ENCODE peak calls at places on chromosomes 11 and 22, in ten cellular contexts. C is HEK293T; I is H9; R is activated T-helper 1 cell treated with anti-CD3 and anti-CD28 coated beads, Interleukin-12 subunit alpha, Interleukin-12 subunit beta, Interleukin-2, Interleukin-4 antibody, amounts not matched to agents 30 ng/mL and 10 ng/mL and 1 ng/mL, durations not matched to agents 14 hours and 24 hours and 36 hours; S is HFF-Myc; Q is upper lobe of right lung; K is T-helper 9 cell; G is uterus; W is naive thymus-derived CD8-positive, alpha-beta T cell; L is activated T-cell treated with anti-CD3 and anti-CD28 coated beads for 1 hour. J is an unnamed sample.

GRCh38 chr11:65316979-65317786 is 2.5 kb downstream of the CDC42EP2 start:
- DNase-seq in K (no peak), G (peak; percentile 87), R (no peak), I (peak; percentile 81), Q (peak; percentile 70), C (no peak), S (peak; percentile 91), L (no peak), W (no peak), J (no peak)

GRCh38 chr11:44453871-44454270 is 111.6 kb upstream of the CD82 start:
- DNase-seq in L (no peak), W (no peak), I (no peak), Q (no peak), R (no peak), C (no peak), G (no peak), K (no peak), S (no peak), J (no peak)

GRCh38 chr11:103170865-103171264 is 61.6 kb downstream of the DYNC2H1 start:
- DNase-seq in G (no peak), W (no peak), C (no peak), S (no peak), I (no peak), R (no peak), L (no peak), K (no peak), Q (no peak), J (no peak)

GRCh38 chr22:22865311-22866072 is 22.1 kb upstream of the IGLL5 start:
- DNase-seq in S (no peak), Q (no peak), K (no peak), W (no peak), R (peak; percentile 27), L (peak; percentile 14), G (no peak), I (no peak), C (no peak), J (no peak)

GRCh38 chr11:103110406-103110805 is 1.2 kb downstream of the DYNC2H1 start:
- DNase-seq in L (no peak), S (peak; percentile 14), C (no peak), I (no peak), G (no peak), R (no peak), Q (no peak), W (no peak), K (no peak), J (no peak)

GRCh38 chr11:134433806-134434205 is 21.8 kb upstream of the B3GAT1 start:
- DNase-seq in Q (no peak), I (no peak), R (no peak), L (no peak), S (no peak), W (no peak), G (no peak), C (no peak), K (no peak), J (no peak)

GRCh38 chr22:30005213-30005857 is 74.9 kb upstream of the HORMAD2 start:
- DNase-seq in Q (peak; percentile 75), S (peak; percentile 67), W (peak; percentile 74), R (peak; percentile 41), G (peak; percentile 71), L (peak; percentile 44), K (peak; percentile 52), C (peak; percentile 79), I (peak; percentile 58), J (peak; percentile 86)

GRCh38 chr22:37631448-37632173 is 7.9 kb upstream of the SH3BP1 start:
- DNase-seq in S (no peak), I (no peak), Q (no peak), W (no peak), G (no peak), L (no peak), K (no peak), C (no peak), R (no peak), J (no peak)

GRCh38 chr11:70233511-70233919 is 30.4 kb downstream of the FADD start:
- DNase-seq in S (no peak), W (no peak), G (peak; percentile 44), I (no peak), R (no peak), C (no peak), K (no peak), L (no peak), Q (no peak), J (no peak)

GRCh38 chr11:125358254-125358840 is 137.7 kb downstream of the FEZ1 start:
- DNase-seq in I (no peak), W (peak; percentile 40), L (no peak), Q (no peak), C (no peak), R (no peak), K (no peak), G (no peak), S (no peak), J (no peak)

GRCh38 chr11:132646890-132647289 is 885.4 kb downstream of the OPCML start:
- DNase-seq in S (no peak), R (no peak), Q (no peak), I (no peak), C (no peak), L (no peak), G (no peak), K (no peak), W (no peak), J (no peak)

GRCh38 chr22:35739642-35740041 is 22.0 kb downstream of the APOL5 start:
- DNase-seq in L (no peak), G (no peak), C (peak; percentile 32), I (no peak), K (no peak), Q (no peak), R (no peak), S (no peak), W (no peak), J (peak; percentile 49)

J was measured in cerebellar cortex.